ENCODE peak calls at places on chromosomes 13 and 19, in four cellular contexts. C, A, O and T are unnamed samples.

GRCh38 chr13:109160357-109160756 is 530.9 kb downstream of the MYO16 start:
- DNase-seq in C (no peak), O (no peak), A (no peak), T (no peak)

GRCh38 chr19:16887353-16888265 is 1.2 kb upstream of the F2RL3 start:
- DNase-seq in C (peak), O (no peak), A (no peak), T (no peak)

GRCh38 chr19:1445932-1446712 is 3.8 kb upstream of the APC2 start:
- DNase-seq in O (no peak), C (no peak), A (no peak), T (no peak)

GRCh38 chr19:36112678-36113077 is 1.7 kb downstream of the OVOL3 start:
- DNase-seq in C (no peak), A (no peak), O (no peak), T (no peak)

GRCh38 chr19:19444694-19445155 is 39.2 kb downstream of the GATAD2A start:
- DNase-seq in A (no peak), C (peak), O (peak), T (no peak)

GRCh38 chr19:2271516-2272103 is 10.4 kb downstream of the PEAK3 start:
- DNase-seq in A (peak), O (peak), C (peak), T (peak)

GRCh38 chr13:102870677-102871415 is 25.0 kb downstream of the ERCC5 start:
- DNase-seq in O (no peak), A (peak), C (peak), T (no peak)

GRCh38 chr19:9037415-9038062 is 27.3 kb upstream of the MUC16 start:
- DNase-seq in A (peak), O (no peak), C (no peak), T (no peak)

GRCh38 chr13:30052127-30052526 is 201.7 kb upstream of the UBL3 start:
- DNase-seq in A (no peak), C (peak), O (no peak), T (no peak)

GRCh38 chr13:23867027-23867491 is 22.1 kb downstream of the MIPEP start:
- DNase-seq in A (no peak), O (no peak), C (peak), T (no peak)

GRCh38 chr13:51298812-51299211 is 40.7 kb upstream of the SERPINE3 start:
- DNase-seq in C (peak), O (no peak), A (no peak), T (no peak)

GRCh38 chr13:32125221-32125621 is 93.6 kb downstream of the FRY start:
- DNase-seq in O (no peak), A (peak), C (peak), T (no peak)

GRCh38 chr13:28657784-28658538 is 969 bp upstream of the POMP start:
- DNase-seq in A (no peak), C (peak), O (no peak), T (no peak)

GRCh38 chr19:35828694-35829301 is 16.2 kb upstream of the PRODH2 start:
- DNase-seq in O (peak), A (peak), C (peak), T (no peak)

GRCh38 chr19:19406878-19407639 is 1.6 kb downstream of the GATAD2A start:
- DNase-seq in O (no peak), C (peak), A (no peak), T (no peak)

GRCh38 chr13:30802953-30803478 is 67.7 kb downstream of the ALOX5AP start:
- DNase-seq in O (peak), A (peak), C (peak), T (peak)

GRCh38 chr19:32543107-32543900 is 37.7 kb upstream of the PDCD5 start:
- DNase-seq in A (no peak), O (no peak), C (no peak), T (no peak)

GRCh38 chr19:55472463-55472862 is 4.0 kb upstream of the ZNF628 start:
- DNase-seq in A (no peak), O (no peak), C (peak), T (no peak)

GRCh38 chr13:109243311-109243951 is 543.0 kb downstream of the IRS2 start:
- DNase-seq in A (no peak), O (no peak), C (peak), T (no peak)

GRCh38 chr19:33840783-33841182 is 44.1 kb downstream of the KCTD15 start:
- DNase-seq in A (no peak), O (no peak), C (no peak), T (no peak)

GRCh38 chr13:44876782-44877324 is 112.4 kb downstream of the NUFIP1 start:
- DNase-seq in A (no peak), O (no peak), C (no peak), T (no peak)

GRCh38 chr13:22655106-22655852 is 525.5 kb upstream of the SGCG start:
- DNase-seq in A (no peak), O (no peak), C (no peak), T (no peak)

GRCh38 chr13:108962652-108963051 is 333.2 kb downstream of the MYO16 start:
- DNase-seq in O (no peak), C (peak), A (no peak), T (no peak)

DNA sequence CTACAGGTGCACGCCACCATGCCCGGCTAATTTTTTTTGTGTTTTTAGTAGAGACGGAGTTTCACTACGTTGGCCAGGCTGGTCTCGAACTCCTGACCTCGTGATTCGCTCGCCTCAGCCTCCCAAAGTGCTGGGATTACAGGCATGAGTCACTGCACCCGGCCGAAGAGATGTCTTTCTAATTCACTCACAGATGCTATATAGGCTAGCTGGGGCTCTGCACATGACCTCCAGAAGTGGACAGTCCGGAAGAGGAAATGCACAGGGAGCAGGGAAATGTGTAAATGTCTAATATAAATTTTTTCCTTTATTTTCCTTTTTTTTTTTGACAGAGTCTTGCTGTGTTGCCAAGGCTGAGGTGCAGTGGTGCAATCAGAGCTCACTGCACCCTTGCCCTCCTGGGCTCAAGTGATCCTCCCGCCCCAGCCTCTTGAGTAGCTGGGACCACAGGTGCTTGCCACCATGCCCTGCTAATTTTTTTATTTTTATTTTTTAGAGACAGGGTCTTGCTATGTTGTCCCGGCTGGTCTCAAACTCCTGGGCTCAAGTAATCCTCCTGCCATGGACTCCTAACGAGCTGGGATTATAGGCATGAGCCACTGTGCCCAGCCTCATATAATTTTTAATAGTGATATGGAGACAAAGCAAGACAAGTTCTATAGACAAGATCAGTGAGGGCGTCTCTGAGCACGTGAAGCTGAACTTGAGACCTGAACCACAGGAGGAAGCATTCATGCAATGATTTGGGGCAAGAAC is 8.4 kb downstream of the GIPC1 start:
- DNase-seq in C (no peak), O (no peak), A (no peak), T (no peak)
- H3K27ac ChIP-seq in C (no peak), O (no peak), A (no peak), T (no peak)

DNA sequence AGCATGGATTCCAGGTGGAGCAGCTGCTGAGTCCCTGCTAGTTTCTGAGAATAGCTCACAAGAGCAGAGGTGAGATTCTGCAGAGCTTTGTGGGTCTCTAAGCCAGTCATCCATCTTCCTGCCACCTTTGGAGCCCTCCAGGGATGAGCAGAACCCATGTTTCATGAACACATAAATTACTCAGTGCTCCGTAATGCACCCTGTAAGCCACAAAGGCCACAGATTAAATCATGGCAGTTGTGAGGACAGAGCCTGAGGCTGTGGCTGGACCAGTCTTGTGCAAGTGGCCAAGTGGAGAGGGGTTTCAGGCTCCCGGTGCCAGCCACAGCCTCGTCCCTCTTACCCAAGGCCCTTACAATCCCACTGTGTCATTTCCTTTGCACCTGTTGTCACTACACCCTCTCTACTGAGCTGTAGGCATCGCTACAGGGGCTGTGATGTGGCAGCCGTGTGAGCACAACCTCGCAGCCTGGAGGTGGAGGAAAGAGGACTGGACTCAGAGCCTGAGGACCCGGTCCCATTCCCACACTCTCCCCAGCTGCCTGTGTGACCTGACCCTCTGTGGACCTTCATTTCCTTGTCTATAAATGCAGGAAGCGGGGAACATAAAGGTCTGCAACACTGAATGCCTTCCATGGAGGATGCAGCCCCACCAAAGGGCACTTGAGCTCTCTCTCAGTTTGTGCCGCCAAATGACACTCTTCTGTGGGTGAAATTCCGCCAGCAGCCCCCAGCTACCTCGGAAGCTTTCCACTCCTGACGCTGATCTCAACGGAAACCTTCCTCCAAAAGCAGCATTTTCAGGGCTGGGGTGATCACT is 792.0 kb downstream of the UQCRFS1 start:
- DNase-seq in O (no peak), C (no peak), A (no peak), T (no peak)
- H3K27ac ChIP-seq in O (no peak), C (no peak), A (no peak), T (no peak)

GRCh38 chr19:45876161-45876410 is 9.9 kb downstream of the IRF2BP1 start:
- DNase-seq in A (no peak), O (no peak), C (peak), T (no peak)

GRCh38 chr19:45876411-45877197 is 9.3 kb downstream of the IRF2BP1 start:
- DNase-seq in O (peak), C (peak), A (no peak), T (no peak)

GRCh38 chr19:45879055-45879454 is 6.9 kb downstream of the IRF2BP1 start:
- DNase-seq in O (no peak), A (no peak), C (no peak), T (no peak)

GRCh38 chr19:45879971-45880370 is 6.0 kb downstream of the IRF2BP1 start:
- DNase-seq in O (no peak), A (no peak), C (no peak), T (no peak)

DNA sequence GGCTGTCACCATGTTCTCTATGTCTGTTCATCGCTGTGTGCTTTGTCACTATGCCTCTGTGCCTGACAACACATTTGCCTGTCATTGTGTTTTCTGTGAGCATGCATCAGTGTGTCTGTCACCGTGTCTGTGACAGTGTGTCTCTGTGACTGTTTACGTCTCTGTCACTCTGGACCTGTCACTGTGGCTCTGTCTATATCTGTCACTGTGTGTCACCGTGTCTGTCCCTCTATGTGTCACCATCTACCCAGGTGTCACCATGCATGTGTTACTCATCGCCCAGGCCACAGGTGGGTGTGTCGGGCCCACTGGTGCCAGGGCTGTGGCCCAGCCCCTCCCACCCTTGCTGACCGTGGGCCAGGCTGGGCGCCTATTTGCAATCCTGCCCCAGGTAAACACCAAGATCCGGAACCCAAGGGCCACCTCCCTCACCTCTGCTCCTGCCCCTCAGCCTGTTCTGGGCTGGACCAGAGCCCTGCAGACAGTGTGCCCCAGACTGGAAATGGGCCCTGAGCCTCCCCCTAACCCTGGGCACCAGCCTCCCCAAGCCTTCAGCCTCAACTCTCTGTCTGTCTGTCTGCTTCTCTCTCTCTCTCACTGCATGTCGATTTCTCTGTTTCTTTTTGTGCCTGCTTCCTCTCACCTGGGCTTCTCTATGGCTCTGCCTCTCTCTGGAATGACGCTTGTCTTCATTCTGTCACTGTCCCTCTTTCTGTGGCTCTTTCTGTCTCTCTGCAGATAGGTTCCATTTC is 7.7 kb downstream of the IRF2BP1 start:
- DNase-seq in O (no peak), C (no peak), A (no peak), T (no peak)
- H3K27ac ChIP-seq in O (no peak), C (no peak), A (no peak), T (no peak)

GRCh38 chr13:48161530-48162179 is 66.8 kb upstream of the MED4 start:
- DNase-seq in O (peak), A (no peak), C (no peak), T (no peak)

GRCh38 chr13:48158290-48158689 is 63.4 kb upstream of the MED4 start:
- DNase-seq in O (no peak), C (no peak), A (no peak), T (no peak)

GRCh38 chr13:48160879-48161278 is 66.0 kb upstream of the MED4 start:
- DNase-seq in A (no peak), O (no peak), C (peak), T (no peak)

GRCh38 chr13:48158915-48159314 is 64.0 kb upstream of the MED4 start:
- DNase-seq in C (no peak), O (peak), A (no peak), T (no peak)

DNA sequence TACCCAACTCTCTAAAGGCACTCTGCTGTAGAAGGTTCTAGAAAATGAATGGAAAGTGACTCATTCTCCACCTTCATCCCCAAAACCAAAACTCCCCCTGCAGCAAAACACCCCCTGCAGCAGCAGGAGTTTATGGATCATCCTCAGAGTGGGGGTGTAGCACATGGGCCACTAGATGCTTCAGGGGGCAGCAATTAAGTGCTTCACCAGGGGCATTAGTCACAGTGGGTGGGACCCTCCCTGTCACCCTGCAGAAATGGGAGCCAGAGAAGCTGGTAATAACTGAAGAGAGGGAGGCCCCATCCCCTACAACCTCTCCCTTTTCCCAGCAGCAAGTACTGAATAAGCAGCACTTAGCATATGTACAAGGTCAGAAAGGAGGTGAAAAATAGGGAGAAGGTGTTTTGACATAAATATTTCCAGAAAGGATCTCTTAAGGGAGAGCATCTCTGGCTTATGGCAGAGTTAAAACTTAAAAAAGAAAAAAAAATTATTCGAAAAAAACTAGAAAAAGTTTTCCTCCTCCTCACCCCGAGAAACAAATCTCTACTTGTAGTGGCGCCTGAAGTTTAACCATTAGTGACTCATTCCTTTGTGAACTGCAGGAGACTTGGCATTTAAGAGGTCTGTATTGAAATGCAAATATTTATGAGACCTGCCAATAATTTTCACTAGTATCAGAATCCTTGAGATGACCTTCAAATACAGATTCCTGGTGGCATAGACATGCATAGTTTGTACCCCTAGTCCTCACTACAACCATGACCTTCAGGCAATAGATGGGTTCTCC is 64.7 kb upstream of the MED4 start:
- DNase-seq in A (no peak), C (no peak), O (no peak), T (no peak)
- H3K27ac ChIP-seq in A (no peak), C (no peak), O (no peak), T (peak)

GRCh38 chr13:110405597-110406450 is 98.7 kb downstream of the COL4A2 start:
- DNase-seq in A (no peak), C (no peak), O (no peak), T (no peak)
- H3K27ac ChIP-seq in A (peak), C (peak), O (peak), T (peak)

GRCh38 chr19:54430306-54431254 is 15.3 kb downstream of the TTYH1 start:
- DNase-seq in O (no peak), A (no peak), C (peak), T (no peak)
- H3K27ac ChIP-seq in O (no peak), A (no peak), C (no peak), T (no peak)

DNA sequence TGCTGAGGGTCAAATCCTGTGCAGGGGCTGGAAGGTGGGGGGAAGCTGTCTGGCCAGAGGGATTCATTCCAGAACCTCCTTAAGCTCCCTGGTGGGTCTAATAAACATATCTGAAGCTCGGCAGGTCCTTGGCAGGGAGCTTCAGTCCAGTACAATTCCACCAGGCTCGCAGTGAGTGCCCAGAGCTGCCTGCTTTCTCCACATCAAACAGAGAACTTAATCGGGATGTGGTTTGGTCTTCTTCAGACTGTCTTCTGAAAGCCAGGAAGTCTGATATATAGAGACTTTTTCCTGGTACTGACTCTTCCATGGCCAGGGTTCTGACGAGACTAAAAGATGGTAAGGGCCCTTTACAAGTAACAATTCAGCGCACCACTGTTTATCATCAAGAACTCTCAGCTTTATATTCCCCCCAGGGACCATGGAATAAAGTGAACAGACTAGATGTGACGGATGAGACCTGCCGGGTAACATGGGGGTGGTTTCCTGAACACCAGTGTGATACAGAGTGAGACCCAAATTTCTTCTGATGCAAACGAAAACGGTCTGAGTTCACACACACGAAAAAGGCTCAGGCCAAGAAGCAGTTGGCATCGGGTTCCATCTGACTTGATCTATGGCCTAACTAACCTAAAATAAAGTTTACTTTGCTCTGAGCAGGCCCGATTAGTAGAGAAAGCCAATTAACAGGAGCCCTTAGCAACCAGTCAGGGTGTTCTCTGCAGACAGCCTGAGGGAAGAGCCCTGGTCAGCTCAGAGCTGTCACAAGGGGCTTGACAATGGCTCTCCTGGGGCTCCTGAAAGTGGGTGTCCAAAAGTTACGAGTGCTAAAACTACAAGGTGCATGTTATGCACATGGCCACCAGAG is 29.0 kb downstream of the RANBP3 start:
- DNase-seq in A (no peak), O (no peak), C (peak), T (no peak)
- H3K27ac ChIP-seq in A (peak), O (no peak), C (peak), T (no peak)